ENCODE peak calls at places on chromosomes 3 and 15, in seven cellular contexts. O is PC-9; F is CD4-positive, alpha-beta T cell; B is GM13977; T is AG04450; I is endothelial cell; C is brain microvascular endothelial cell. M is an unnamed sample.

GRCh38 chr3:179775416-179776122 is 122.7 kb downstream of the USP13 start:
- DNase-seq in B (no peak), T (no peak), O (no peak), F (no peak), C (no peak), I (no peak), M (no peak)

GRCh38 chr15:90599639-90600038 is 69.9 kb downstream of the CRTC3 start:
- DNase-seq in O (no peak), C (no peak), B (no peak), F (no peak), T (no peak), I (no peak), M (no peak)

GRCh38 chr3:151171145-151171544 is 31.9 kb downstream of the GPR171 start:
- DNase-seq in I (no peak), T (no peak), F (no peak), B (peak; percentile 11), O (no peak), C (peak; percentile 24), M (no peak)

GRCh38 chr3:191141728-191142127 is 57.3 kb upstream of the OSTN start:
- DNase-seq in B (no peak), O (peak; percentile 39), C (peak; percentile 79), I (no peak), F (no peak), T (peak; percentile 24), M (no peak)

GRCh38 chr3:112128843-112129727 is 4.0 kb downstream of the GCSAM start:
- DNase-seq in F (peak; percentile 33), C (no peak), T (peak; percentile 16), B (peak; percentile 28), I (no peak), O (peak; percentile 90), M (no peak)

GRCh38 chr15:87619161-87619960 is 637.2 kb downstream of the NTRK3 start:
- DNase-seq in I (no peak), F (no peak), T (peak; percentile 26), B (no peak), O (peak; percentile 48), C (peak; percentile 82), M (no peak)

GRCh38 chr3:27900316-27900715 is 178.2 kb upstream of the EOMES start:
- DNase-seq in C (no peak), T (no peak), O (no peak), F (no peak), I (no peak), B (no peak), M (no peak)

GRCh38 chr3:77125934-77126333 is 86.0 kb downstream of the ROBO2 start:
- DNase-seq in T (no peak), B (no peak), C (no peak), I (no peak), F (no peak), O (no peak), M (no peak)

GRCh38 chr15:87858651-87859050 is 397.9 kb downstream of the NTRK3 start:
- DNase-seq in O (no peak), C (no peak), F (no peak), B (no peak), I (no peak), T (no peak), M (no peak)

GRCh38 chr15:69089258-69089657 is 71.2 kb upstream of the GLCE start:
- DNase-seq in T (no peak), C (no peak), B (no peak), I (no peak), F (no peak), O (no peak), M (no peak)

GRCh38 chr15:76588811-76589747 is 252.5 kb downstream of the ISL2 start:
- DNase-seq in O (no peak), I (no peak), B (no peak), C (no peak), T (no peak), F (no peak), M (no peak)

GRCh38 chr3:125128861-125129501 is 73.2 kb upstream of the HEG1 start:
- DNase-seq in I (no peak), T (no peak), F (no peak), C (peak; percentile 53), B (no peak), O (peak; percentile 94), M (no peak)

GRCh38 chr3:126954141-126954845 is 28.6 kb upstream of the PLXNA1 start:
- DNase-seq in F (no peak), I (no peak), T (no peak), B (peak; percentile 71), C (no peak), O (no peak), M (no peak)

GRCh38 chr3:134517796-134518195 is 31.9 kb downstream of the CEP63 start:
- DNase-seq in T (no peak), I (no peak), F (no peak), B (no peak), C (no peak), O (no peak), M (no peak)

GRCh38 chr3:39727415-39727814 is 82.0 kb upstream of the MYRIP start:
- DNase-seq in I (no peak), F (no peak), C (no peak), O (no peak), B (no peak), T (no peak), M (no peak)

GRCh38 chr15:70165811-70166284 is 68.1 kb upstream of the TLE3 start:
- DNase-seq in T (no peak), I (no peak), F (no peak), O (no peak), C (no peak), B (no peak), M (no peak)

GRCh38 chr15:93321881-93322282 is 232.9 kb upstream of the RGMA start:
- DNase-seq in I (no peak), B (no peak), C (peak; percentile 25), O (no peak), F (no peak), T (no peak), M (no peak)

GRCh38 chr3:23201154-23201838 is 1.8 kb upstream of the UBE2E2 start:
- DNase-seq in O (no peak), B (no peak), C (no peak), T (no peak), F (no peak), I (no peak), M (no peak)

GRCh38 chr3:23202203-23202920 is 765 bp upstream of the UBE2E2 start:
- DNase-seq in T (no peak), F (no peak), B (no peak), I (peak; percentile 28), C (peak; percentile 5), O (no peak), M (peak; percentile 34)

GRCh38 chr3:23202921-23203650 is at the start of gene UBE2E2:
- DNase-seq in I (peak; percentile 79), F (peak; percentile 17), T (no peak), B (peak; percentile 92), O (no peak), C (peak; percentile 51), M (no peak)

GRCh38 chr3:23206371-23206770 is 3.2 kb downstream of the UBE2E2 start:
- DNase-seq in O (no peak), F (no peak), B (no peak), C (no peak), T (no peak), I (no peak), M (no peak)

DNA sequence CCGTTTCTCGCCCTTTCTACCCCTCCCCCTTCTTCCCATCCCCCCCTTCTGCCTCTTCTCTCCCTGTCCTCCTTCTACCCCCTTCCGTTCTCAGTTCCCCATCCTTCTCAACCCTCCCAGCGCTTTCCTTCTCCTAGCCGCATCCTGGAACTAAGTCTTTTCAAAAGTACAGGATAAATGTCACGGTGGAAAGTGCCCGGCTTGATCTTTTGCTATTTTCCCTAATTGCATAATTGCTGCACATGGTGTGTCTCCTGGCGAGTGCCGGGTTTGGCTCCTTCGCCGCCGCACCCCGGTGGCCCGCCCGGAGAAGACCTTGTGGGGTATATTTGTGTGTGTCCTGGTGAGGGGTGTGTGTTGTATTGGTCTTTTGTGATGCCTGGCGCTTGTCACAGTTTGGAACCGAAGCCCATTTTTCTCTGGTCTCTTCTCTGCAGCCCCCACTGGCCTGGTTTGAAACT is 554 bp downstream of the UBE2E2 start:
- DNase-seq in I (peak; percentile 13), O (no peak), C (peak; percentile 8), T (no peak), F (peak; percentile 4), B (peak; percentile 33), M (no peak)
- TF ChIP-seq CTCF in I (no peak), O (no peak), C (no peak), T (no peak), F (no peak), B (no peak), M (no peak)

GRCh38 chr3:169990431-169990830 is 23.8 kb downstream of the SEC62 start:
- DNase-seq in C (no peak), O (no peak), T (no peak), F (no peak), B (no peak), I (no peak), M (no peak)
- TF ChIP-seq CTCF in C (no peak), O (no peak), T (no peak), F (no peak), B (no peak), I (no peak), M (no peak)

GRCh38 chr3:171646357-171647133 is 163.7 kb downstream of the PLD1 start:
- DNase-seq in B (peak; percentile 49), T (peak; percentile 45), O (peak; percentile 51), I (no peak), F (no peak), C (no peak), M (no peak)

GRCh38 chr3:171643033-171643432 is 167.2 kb downstream of the PLD1 start:
- DNase-seq in I (no peak), O (no peak), C (no peak), F (no peak), T (no peak), B (no peak), M (no peak)

GRCh38 chr3:171644681-171645080 is 165.6 kb downstream of the PLD1 start:
- DNase-seq in F (no peak), I (no peak), O (no peak), C (no peak), B (no peak), T (no peak), M (no peak)

GRCh38 chr3:171640520-171641412 is 169.5 kb downstream of the PLD1 start:
- DNase-seq in I (no peak), O (no peak), T (peak; percentile 21), B (no peak), C (peak; percentile 50), F (no peak), M (no peak)
- TF ChIP-seq CTCF in I (no peak), O (peak; percentile 7), T (peak; percentile 50), B (no peak), C (peak; percentile 52), F (no peak), M (no peak)

DNA sequence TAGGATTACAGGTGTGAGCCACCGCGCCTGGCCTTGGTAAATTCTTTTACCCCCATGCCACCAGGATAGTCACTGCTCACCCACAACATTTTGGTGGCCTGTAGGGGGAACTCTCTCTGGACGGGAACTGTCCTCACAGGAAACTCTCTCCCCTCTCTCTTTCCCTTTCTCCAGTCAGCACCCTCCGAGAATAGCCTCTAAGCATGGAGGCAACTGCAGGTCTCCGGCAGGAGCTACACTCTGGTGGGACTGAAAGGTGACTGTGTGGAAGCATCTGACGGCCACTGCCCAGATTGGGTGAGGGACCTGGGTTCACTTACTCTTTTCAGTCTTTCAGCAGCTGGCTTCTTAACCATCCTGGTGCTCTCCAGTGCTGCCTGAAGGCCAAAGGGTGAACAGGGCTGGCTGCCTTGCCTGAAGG is 21.3 kb downstream of the TRANK1 start:
- DNase-seq in T (no peak), I (no peak), B (no peak), O (no peak), C (no peak), F (no peak), M (no peak)
- TF ChIP-seq CTCF in T (no peak), I (no peak), B (no peak), O (no peak), C (peak; percentile 1), F (no peak), M (no peak)

M was measured in omental fat pad.